ENCODE peak calls at places on chromosomes 3 and 15, in five cellular contexts. One of them, this sample, is unnamed.
A peak's percentile ranks its signal among the peaks of the same experiment; 100 is the strongest.

GRCh38 chr15:96333194-96334016 is 2.9 kb downstream of the NR2F2 start:
- DNase-seq in NCI-H1417: peak; percentile 78
- DNase-seq in HFFc6: no peak
- DNase-seq in fibroblast of lung: peak; percentile 75
- DNase-seq in anterior cingulate cortex: no peak
- DNase-seq in this sample: peak; percentile 20

GRCh38 chr15:83449250-83449671 is 2.1 kb downstream of the SH3GL3 start:
- DNase-seq in NCI-H1417: no peak
- DNase-seq in HFFc6: no peak
- DNase-seq in fibroblast of lung: no peak
- DNase-seq in anterior cingulate cortex: no peak
- DNase-seq in this sample: no peak

GRCh38 chr3:158773166-158773565 is 28.7 kb upstream of the MFSD1 start:
- DNase-seq in NCI-H1417: no peak
- DNase-seq in HFFc6: no peak
- DNase-seq in fibroblast of lung: no peak
- DNase-seq in anterior cingulate cortex: no peak
- DNase-seq in this sample: no peak

GRCh38 chr3:177602601-177603136 is 405.4 kb upstream of the TBL1XR1 start:
- DNase-seq in NCI-H1417: no peak
- DNase-seq in HFFc6: no peak
- DNase-seq in fibroblast of lung: no peak
- DNase-seq in anterior cingulate cortex: no peak
- DNase-seq in this sample: no peak

GRCh38 chr3:190097025-190097424 is 23.7 kb downstream of the P3H2 start:
- DNase-seq in NCI-H1417: no peak
- DNase-seq in HFFc6: no peak
- DNase-seq in fibroblast of lung: no peak
- DNase-seq in anterior cingulate cortex: no peak
- DNase-seq in this sample: no peak

GRCh38 chr15:56042031-56042430 is 48.6 kb upstream of the NEDD4 start:
- DNase-seq in NCI-H1417: no peak
- DNase-seq in HFFc6: no peak
- DNase-seq in fibroblast of lung: no peak
- DNase-seq in anterior cingulate cortex: no peak
- DNase-seq in this sample: no peak

GRCh38 chr3:160402249-160403027 is 3.0 kb downstream of the SMC4 start:
- DNase-seq in NCI-H1417: no peak
- DNase-seq in HFFc6: no peak
- DNase-seq in fibroblast of lung: peak; percentile 54
- DNase-seq in anterior cingulate cortex: no peak
- DNase-seq in this sample: no peak

GRCh38 chr3:38579146-38579545 is 70.3 kb downstream of the SCN5A start:
- DNase-seq in NCI-H1417: no peak
- DNase-seq in HFFc6: no peak
- DNase-seq in fibroblast of lung: no peak
- DNase-seq in anterior cingulate cortex: no peak
- DNase-seq in this sample: peak; percentile 6

GRCh38 chr15:64847448-64847847 is 5.7 kb downstream of the PLEKHO2 start:
- DNase-seq in NCI-H1417: no peak
- DNase-seq in HFFc6: no peak
- DNase-seq in fibroblast of lung: no peak
- DNase-seq in anterior cingulate cortex: no peak
- DNase-seq in this sample: no peak

GRCh38 chr15:31463521-31464102 is 137.0 kb downstream of the KLF13 start:
- DNase-seq in NCI-H1417: no peak
- DNase-seq in HFFc6: no peak
- DNase-seq in fibroblast of lung: no peak
- DNase-seq in anterior cingulate cortex: no peak
- DNase-seq in this sample: no peak

GRCh38 chr15:68275165-68275746 is 2.3 kb upstream of the FEM1B start:
- DNase-seq in NCI-H1417: no peak
- DNase-seq in HFFc6: no peak
- DNase-seq in fibroblast of lung: peak; percentile 43
- DNase-seq in anterior cingulate cortex: no peak
- DNase-seq in this sample: no peak

GRCh38 chr3:134406331-134407246 is 32.3 kb upstream of the AMOTL2 start:
- DNase-seq in NCI-H1417: peak; percentile 62
- DNase-seq in HFFc6: no peak
- DNase-seq in fibroblast of lung: peak; percentile 2
- DNase-seq in anterior cingulate cortex: peak; percentile 42
- DNase-seq in this sample: peak; percentile 62